ENCODE peak calls at places on chromosome 11, in nine cellular contexts. B is left lung, J is lower lobe of right lung, F is GM13976, D is glutamatergic neuron, O is fibroblast of mammary gland, M is IMR-90, N is foreskin keratinocyte, Q is upper lobe of right lung. W is an unnamed sample.
A peak's percentile ranks its signal among the peaks of the same experiment; 100 is the strongest.

GRCh38 chr11:77090046-77090372 is 12.6 kb upstream of the OMP start:
- DNase-seq in B (peak; percentile 40), J (peak; percentile 24), F (no peak), D (no peak), O (no peak), M (no peak), N (no peak), Q (no peak), W (no peak)

GRCh38 chr11:10807629-10808552 is 835 bp downstream of the EIF4G2 start:
- DNase-seq in B (peak; percentile 91), J (peak; percentile 79), F (peak; percentile 49), D (peak; percentile 74), O (peak; percentile 38), M (peak; percentile 37), N (peak; percentile 22), Q (peak; percentile 86), W (peak; percentile 72)

GRCh38 chr11:111335124-111335535 is 36.8 kb downstream of the POU2AF3 start:
- DNase-seq in B (no peak), J (no peak), F (no peak), D (no peak), O (no peak), M (no peak), N (no peak), Q (no peak), W (no peak)

GRCh38 chr11:112884012-112884767 is 77.0 kb upstream of the NCAM1 start:
- DNase-seq in B (no peak), J (no peak), F (no peak), D (no peak), O (no peak), M (no peak), N (no peak), Q (no peak), W (no peak)

GRCh38 chr11:61874460-61874809 is 16.9 kb downstream of the FADS3 start:
- DNase-seq in B (peak; percentile 80), J (peak; percentile 69), F (no peak), D (no peak), O (no peak), M (no peak), N (no peak), Q (no peak), W (no peak)

GRCh38 chr11:475941-476340 is 25.9 kb downstream of the PTDSS2 start:
- DNase-seq in B (no peak), J (no peak), F (no peak), D (no peak), O (no peak), M (no peak), N (no peak), Q (no peak), W (no peak)

GRCh38 chr11:42200311-42200710 is 740.9 kb upstream of the LRRC4C start:
- DNase-seq in B (peak; percentile 26), J (no peak), F (no peak), D (no peak), O (no peak), M (no peak), N (no peak), Q (no peak), W (no peak)

GRCh38 chr11:44989831-44990566 is 39.3 kb upstream of the TP53I11 start:
- DNase-seq in B (peak; percentile 68), J (no peak), F (peak; percentile 5), D (no peak), O (no peak), M (no peak), N (peak; percentile 48), Q (no peak), W (no peak)

GRCh38 chr11:105357764-105358163 is 218.2 kb upstream of the CARD18 start:
- DNase-seq in B (no peak), J (no peak), F (no peak), D (no peak), O (no peak), M (peak; percentile 75), N (peak; percentile 70), Q (no peak), W (no peak)

GRCh38 chr11:68912254-68912653 is 8.6 kb downstream of the IGHMBP2 start:
- DNase-seq in B (no peak), J (no peak), F (no peak), D (no peak), O (peak; percentile 58), M (peak; percentile 34), N (no peak), Q (no peak), W (no peak)

GRCh38 chr11:124113890-124114289 is 1.4 kb upstream of the VWA5A start:
- DNase-seq in B (no peak), J (no peak), F (no peak), D (no peak), O (peak; percentile 45), M (peak; percentile 8), N (peak; percentile 24), Q (no peak), W (no peak)

GRCh38 chr11:75938543-75938942 is 123.5 kb downstream of the UVRAG start:
- DNase-seq in B (no peak), J (no peak), F (no peak), D (no peak), O (peak; percentile 59), M (peak; percentile 45), N (no peak), Q (no peak), W (no peak)

GRCh38 chr11:72338266-72338665 is 94.3 kb upstream of the PHOX2A start:
- DNase-seq in B (no peak), J (no peak), F (no peak), D (no peak), O (no peak), M (no peak), N (no peak), Q (no peak), W (no peak)

GRCh38 chr11:72336163-72336562 is 92.2 kb upstream of the PHOX2A start:
- DNase-seq in B (no peak), J (no peak), F (no peak), D (no peak), O (no peak), M (no peak), N (no peak), Q (no peak), W (no peak)

GRCh38 chr11:72334651-72335050 is 90.7 kb upstream of the PHOX2A start:
- DNase-seq in B (no peak), J (no peak), F (no peak), D (no peak), O (no peak), M (no peak), N (no peak), Q (no peak), W (no peak)

GRCh38 chr11:72343159-72343756 is 91.1 kb downstream of the CLPB start:
- DNase-seq in B (no peak), J (no peak), F (no peak), D (no peak), O (no peak), M (no peak), N (peak; percentile 20), Q (no peak), W (no peak)

GRCh38 chr11:72338741-72339140 is 94.8 kb upstream of the PHOX2A start:
- DNase-seq in B (no peak), J (no peak), F (no peak), D (no peak), O (peak; percentile 60), M (peak; percentile 18), N (no peak), Q (no peak), W (no peak)
- TF ChIP-seq CTCF in B (no peak), J (no peak), F (no peak), D (no peak), O (no peak), M (no peak), N (no peak), Q (no peak), W (no peak)

GRCh38 chr11:132686827-132687370 is 845.4 kb downstream of the OPCML start:
- DNase-seq in B (no peak), J (no peak), F (no peak), D (no peak), O (no peak), M (no peak), N (no peak), Q (no peak), W (no peak)
- TF ChIP-seq CTCF in B (no peak), J (no peak), F (no peak), D (no peak), O (no peak), M (no peak), N (no peak), Q (no peak), W (no peak)

GRCh38 chr11:119995730-119996491 is 142.0 kb downstream of the TRIM29 start:
- DNase-seq in B (no peak), J (no peak), F (no peak), D (no peak), O (no peak), M (no peak), N (no peak), Q (no peak), W (no peak)

GRCh38 chr11:119993732-119994131 is 144.2 kb downstream of the TRIM29 start:
- DNase-seq in B (no peak), J (no peak), F (no peak), D (no peak), O (no peak), M (no peak), N (peak; percentile 24), Q (no peak), W (no peak)

GRCh38 chr11:120001161-120002135 is 136.5 kb downstream of the TRIM29 start:
- DNase-seq in B (no peak), J (no peak), F (no peak), D (no peak), O (no peak), M (no peak), N (no peak), Q (no peak), W (no peak)

GRCh38 chr11:119996556-119996955 is 141.4 kb downstream of the TRIM29 start:
- DNase-seq in B (no peak), J (no peak), F (no peak), D (no peak), O (no peak), M (no peak), N (no peak), Q (no peak), W (no peak)

DNA sequence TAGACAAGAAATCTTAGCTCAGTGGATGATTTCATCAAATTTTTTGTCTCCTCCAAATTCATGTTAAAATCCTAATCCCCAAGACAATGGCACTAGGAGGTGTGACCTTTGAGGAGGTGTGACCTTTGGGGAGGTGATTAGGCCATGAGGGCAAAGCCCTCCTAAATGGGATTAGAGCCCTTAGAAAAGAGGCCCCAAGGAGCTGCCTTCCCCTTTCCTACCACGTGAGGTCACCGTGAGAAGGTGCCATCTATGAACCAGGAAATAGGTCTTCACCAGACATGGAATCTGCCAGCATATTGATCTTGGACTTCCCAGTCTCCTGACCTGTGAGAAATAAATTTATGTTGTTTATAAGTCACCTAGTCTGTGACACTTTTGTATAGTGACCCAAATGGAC is 138.7 kb downstream of the TRIM29 start:
- DNase-seq in B (no peak), J (no peak), F (no peak), D (no peak), O (no peak), M (no peak), N (peak; percentile 16), Q (no peak), W (no peak)
- TF ChIP-seq CTCF in B (no peak), J (no peak), F (no peak), D (no peak), O (peak; percentile 8), M (no peak), N (peak; percentile 61), Q (no peak), W (peak; percentile 32)

GRCh38 chr11:66835762-66836405 is 7.4 kb upstream of the RCE1 start:
- DNase-seq in B (no peak), J (no peak), F (no peak), D (no peak), O (peak; percentile 80), M (peak; percentile 65), N (no peak), Q (no peak), W (no peak)

GRCh38 chr11:66834943-66835342 is 8.3 kb upstream of the RCE1 start:
- DNase-seq in B (no peak), J (no peak), F (no peak), D (no peak), O (no peak), M (no peak), N (no peak), Q (no peak), W (no peak)

GRCh38 chr11:66834539-66834845 is 8.7 kb upstream of the RCE1 start:
- DNase-seq in B (no peak), J (no peak), F (no peak), D (no peak), O (no peak), M (no peak), N (no peak), Q (no peak), W (no peak)
- TF ChIP-seq CTCF in B (no peak), J (no peak), F (no peak), D (peak; percentile 7), O (no peak), M (no peak), N (no peak), Q (no peak), W (no peak)

W was measured in GM06990.